ENCODE peak calls at places on chromosomes 16 and 17, in seven cellular contexts. P, X, V, F, S, N and D are unnamed samples.

GRCh38 chr17:72632026-72632684 is 460.3 kb downstream of the SLC39A11 start:
- DNase-seq in F (no peak), N (peak; percentile 24), S (no peak), P (no peak), V (no peak), X (no peak), D (no peak)

GRCh38 chr16:30407794-30408534 is 558 bp downstream of the ZNF771 start:
- DNase-seq in F (no peak), P (no peak), X (peak; percentile 41), V (no peak), S (no peak), N (no peak), D (no peak)

GRCh38 chr17:62720126-62720850 is 87.8 kb downstream of the MARCHF10 start:
- DNase-seq in S (no peak), V (no peak), X (no peak), P (no peak), F (no peak), N (no peak), D (no peak)

GRCh38 chr17:47622179-47622549 is 27.6 kb upstream of the KPNB1 start:
- DNase-seq in P (no peak), F (no peak), N (no peak), V (no peak), S (no peak), X (no peak), D (no peak)

GRCh38 chr16:50373345-50373701 is 4.5 kb upstream of the BRD7 start:
- DNase-seq in N (no peak), S (no peak), V (no peak), X (no peak), F (no peak), P (no peak), D (no peak)

GRCh38 chr16:89418352-89418751 is 72.0 kb downstream of the ANKRD11 start:
- DNase-seq in V (no peak), P (no peak), X (no peak), S (no peak), F (no peak), N (no peak), D (no peak)

GRCh38 chr17:27906623-27907022 is 13.5 kb upstream of the LYRM9 start:
- DNase-seq in P (no peak), N (peak; percentile 81), X (no peak), V (no peak), F (no peak), S (no peak), D (no peak)

GRCh38 chr16:90022209-90023077 is 3.2 kb upstream of the DBNDD1 start:
- DNase-seq in V (peak; percentile 49), S (peak; percentile 92), F (peak; percentile 90), N (peak; percentile 92), X (peak; percentile 81), P (peak; percentile 96), D (peak; percentile 95)

GRCh38 chr16:28106467-28106866 is 43.0 kb upstream of the GSG1L start:
- DNase-seq in F (no peak), S (no peak), V (no peak), N (no peak), X (no peak), P (no peak), D (no peak)

GRCh38 chr16:67291461-67291860 is 12.1 kb downstream of the PLEKHG4 start:
- DNase-seq in F (no peak), V (no peak), P (no peak), X (no peak), S (no peak), N (no peak), D (no peak)

GRCh38 chr16:86868746-86869145 is 290.4 kb downstream of the FOXL1 start:
- DNase-seq in F (no peak), N (no peak), X (no peak), S (no peak), P (no peak), V (no peak), D (no peak)

GRCh38 chr17:7956208-7956965 is 24.4 kb downstream of the CNTROB start:
- DNase-seq in V (no peak), N (no peak), S (no peak), P (no peak), X (no peak), F (peak; percentile 87), D (no peak)

GRCh38 chr16:50096791-50097190 is 31.0 kb downstream of the HEATR3 start:
- DNase-seq in F (peak; percentile 10), N (no peak), X (peak; percentile 81), V (no peak), P (no peak), S (no peak), D (no peak)

GRCh38 chr16:53745126-53745525 is 41.2 kb downstream of the FTO start:
- DNase-seq in F (peak; percentile 50), N (no peak), S (no peak), V (no peak), P (no peak), X (peak; percentile 73), D (no peak)

GRCh38 chr17:27995554-27995953 is 46.9 kb upstream of the NLK start:
- DNase-seq in V (no peak), P (no peak), S (no peak), N (no peak), F (peak; percentile 48), X (no peak), D (no peak)